ENCODE peak calls at places on chromosomes 6 and 20, in six cellular contexts. C, R, O, F, N and J are unnamed samples.

GRCh38 chr20:45735552-45735951 is 13.4 kb downstream of the SPINT4 start:
- DNase-seq in C (no peak), R (no peak), O (no peak), F (no peak), N (no peak), J (no peak)

GRCh38 chr6:30614044-30614842 is 2.8 kb downstream of the PPP1R10 start:
- DNase-seq in C (peak; percentile 23), R (no peak), O (no peak), F (no peak), N (no peak), J (no peak)

GRCh38 chr6:57313711-57314471 is 3.5 kb upstream of the PRIM2 start:
- DNase-seq in C (peak; percentile 100), R (peak; percentile 99), O (peak; percentile 98), F (no peak), N (peak; percentile 95), J (no peak)

GRCh38 chr6:26394289-26394688 is 7.8 kb upstream of the BTN3A1 start:
- DNase-seq in C (peak; percentile 57), R (peak; percentile 82), O (peak; percentile 87), F (no peak), N (peak; percentile 79), J (no peak)

GRCh38 chr6:160400426-160400825 is 52.2 kb downstream of the SLC22A3 start:
- DNase-seq in C (peak; percentile 5), R (no peak), O (peak; percentile 25), F (no peak), N (peak; percentile 69), J (no peak)

GRCh38 chr20:38883081-38883980 is 42.9 kb upstream of the FAM83D start:
- DNase-seq in C (peak; percentile 17), R (peak; percentile 27), O (peak; percentile 34), F (no peak), N (peak; percentile 21), J (no peak)

GRCh38 chr6:166395351-166395750 is 12.6 kb upstream of the MPC1 start:
- DNase-seq in C (no peak), R (no peak), O (no peak), F (no peak), N (no peak), J (no peak)

GRCh38 chr6:147676468-147676867 is 168.0 kb downstream of the SAMD5 start:
- DNase-seq in C (no peak), R (no peak), O (peak; percentile 30), F (no peak), N (no peak), J (no peak)

GRCh38 chr6:27092316-27092692 is 155.2 kb upstream of the PRSS16 start:
- DNase-seq in C (no peak), R (no peak), O (no peak), F (no peak), N (peak; percentile 3), J (no peak)

GRCh38 chr6:62009445-62009844 is 276.6 kb downstream of the KHDRBS2 start:
- DNase-seq in C (no peak), R (no peak), O (no peak), F (no peak), N (no peak), J (no peak)

GRCh38 chr20:20441259-20441658 is 73.4 kb downstream of the INSM1 start:
- DNase-seq in C (no peak), R (no peak), O (no peak), F (no peak), N (no peak), J (no peak)

GRCh38 chr6:141165012-141165411 is 967.7 kb upstream of the GJE1 start:
- DNase-seq in C (no peak), R (no peak), O (no peak), F (no peak), N (peak; percentile 3), J (no peak)

GRCh38 chr20:32845786-32846185 is 12.9 kb upstream of the EFCAB8 start:
- DNase-seq in C (no peak), R (peak; percentile 36), O (no peak), F (no peak), N (no peak), J (no peak)

GRCh38 chr6:33073431-33073871 is at the start of gene HLA-DPA1:
- DNase-seq in C (peak; percentile 17), R (peak; percentile 62), O (peak; percentile 26), F (no peak), N (peak; percentile 21), J (no peak)

GRCh38 chr6:115613488-115613887 is 447.2 kb downstream of the FRK start:
- DNase-seq in C (peak; percentile 98), R (peak; percentile 88), O (peak; percentile 96), F (no peak), N (peak; percentile 82), J (no peak)

GRCh38 chr20:50645253-50646068 is 45.9 kb downstream of the RIPOR3 start:
- DNase-seq in C (peak; percentile 99), R (peak; percentile 95), O (peak; percentile 97), F (no peak), N (peak; percentile 99), J (no peak)

GRCh38 chr20:60921021-60921622 is 330.9 kb upstream of the CDH4 start:
- DNase-seq in C (peak; percentile 21), R (no peak), O (peak; percentile 35), F (no peak), N (no peak), J (no peak)

GRCh38 chr6:154537942-154538341 is 27.5 kb upstream of the CNKSR3 start:
- DNase-seq in C (no peak), R (no peak), O (no peak), F (no peak), N (no peak), J (no peak)

GRCh38 chr20:2244523-2244922 is 51.3 kb upstream of the TGM3 start:
- DNase-seq in C (no peak), R (no peak), O (no peak), F (no peak), N (no peak), J (no peak)

GRCh38 chr20:20594171-20594530 is 118.3 kb downstream of the RALGAPA2 start:
- DNase-seq in C (peak; percentile 43), R (peak; percentile 80), O (peak; percentile 53), F (no peak), N (peak; percentile 53), J (no peak)